ENCODE peak calls at places on chromosomes 5 and 9, in seven cellular contexts. One of them, this sample, is unnamed.

GRCh38 chr5:1063661-1064382 is 48.0 kb downstream of the SLC12A7 start:
- DNase-seq in pancreas: no peak
- DNase-seq in heart right ventricle: peak; percentile 15
- DNase-seq in A549: no peak
- DNase-seq in heart left ventricle: no peak
- DNase-seq in stomach: no peak
- DNase-seq in CD4-positive, CD25-positive, alpha-beta regulatory T cell: no peak
- DNase-seq in this sample: no peak

GRCh38 chr9:127877566-127877998 is at the start of gene AK1:
- DNase-seq in pancreas: peak; percentile 76
- DNase-seq in heart right ventricle: peak; percentile 86
- DNase-seq in A549: no peak
- DNase-seq in heart left ventricle: peak; percentile 88
- DNase-seq in stomach: peak; percentile 80
- DNase-seq in CD4-positive, CD25-positive, alpha-beta regulatory T cell: no peak
- DNase-seq in this sample: peak; percentile 93

GRCh38 chr5:180012316-180012715 is 59.2 kb downstream of the RNF130 start:
- DNase-seq in pancreas: no peak
- DNase-seq in heart right ventricle: no peak
- DNase-seq in A549: no peak
- DNase-seq in heart left ventricle: no peak
- DNase-seq in stomach: no peak
- DNase-seq in CD4-positive, CD25-positive, alpha-beta regulatory T cell: no peak
- DNase-seq in this sample: no peak

GRCh38 chr9:89635816-89636215 is 31.0 kb downstream of the GADD45G start:
- DNase-seq in pancreas: no peak
- DNase-seq in heart right ventricle: no peak
- DNase-seq in A549: no peak
- DNase-seq in heart left ventricle: no peak
- DNase-seq in stomach: no peak
- DNase-seq in CD4-positive, CD25-positive, alpha-beta regulatory T cell: no peak
- DNase-seq in this sample: no peak

GRCh38 chr9:69173891-69174644 is at the start of gene TJP2:
- DNase-seq in pancreas: peak; percentile 56
- DNase-seq in heart right ventricle: peak; percentile 81
- DNase-seq in A549: no peak
- DNase-seq in heart left ventricle: peak; percentile 81
- DNase-seq in stomach: peak; percentile 40
- DNase-seq in CD4-positive, CD25-positive, alpha-beta regulatory T cell: peak; percentile 30
- DNase-seq in this sample: peak; percentile 86

GRCh38 chr5:168734119-168734518 is 155.0 kb upstream of the PANK3 start:
- DNase-seq in pancreas: no peak
- DNase-seq in heart right ventricle: no peak
- DNase-seq in A549: no peak
- DNase-seq in heart left ventricle: no peak
- DNase-seq in stomach: no peak
- DNase-seq in CD4-positive, CD25-positive, alpha-beta regulatory T cell: no peak
- DNase-seq in this sample: no peak

GRCh38 chr5:175654807-175655206 is 3.1 kb upstream of the HRH2 start:
- DNase-seq in pancreas: no peak
- DNase-seq in heart right ventricle: no peak
- DNase-seq in A549: no peak
- DNase-seq in heart left ventricle: no peak
- DNase-seq in stomach: no peak
- DNase-seq in CD4-positive, CD25-positive, alpha-beta regulatory T cell: no peak
- DNase-seq in this sample: no peak

GRCh38 chr9:76394896-76395244 is 644 bp upstream of the RFK start:
- DNase-seq in pancreas: no peak
- DNase-seq in heart right ventricle: peak; percentile 36
- DNase-seq in A549: peak; percentile 74
- DNase-seq in heart left ventricle: peak; percentile 50
- DNase-seq in stomach: peak; percentile 37
- DNase-seq in CD4-positive, CD25-positive, alpha-beta regulatory T cell: no peak
- DNase-seq in this sample: no peak

GRCh38 chr5:63963080-63963735 is 963 bp upstream of the HTR1A start:
- DNase-seq in pancreas: peak; percentile 63
- DNase-seq in heart right ventricle: no peak
- DNase-seq in A549: peak; percentile 28
- DNase-seq in heart left ventricle: peak; percentile 16
- DNase-seq in stomach: no peak
- DNase-seq in CD4-positive, CD25-positive, alpha-beta regulatory T cell: no peak
- DNase-seq in this sample: no peak

GRCh38 chr9:811101-811531 is 30.4 kb upstream of the DMRT1 start:
- DNase-seq in pancreas: no peak
- DNase-seq in heart right ventricle: peak; percentile 21
- DNase-seq in A549: peak; percentile 44
- DNase-seq in heart left ventricle: peak; percentile 7
- DNase-seq in stomach: no peak
- DNase-seq in CD4-positive, CD25-positive, alpha-beta regulatory T cell: no peak
- DNase-seq in this sample: no peak

GRCh38 chr5:142753114-142753764 is 16.9 kb upstream of the ARHGAP26 start:
- DNase-seq in pancreas: peak; percentile 43
- DNase-seq in heart right ventricle: peak; percentile 73
- DNase-seq in A549: no peak
- DNase-seq in heart left ventricle: no peak
- DNase-seq in stomach: peak; percentile 83
- DNase-seq in CD4-positive, CD25-positive, alpha-beta regulatory T cell: no peak
- DNase-seq in this sample: peak; percentile 95

GRCh38 chr5:68225188-68225910 is 9.8 kb downstream of the PIK3R1 start:
- DNase-seq in pancreas: peak; percentile 56
- DNase-seq in heart right ventricle: no peak
- DNase-seq in A549: no peak
- DNase-seq in heart left ventricle: peak; percentile 62
- DNase-seq in stomach: peak; percentile 69
- DNase-seq in CD4-positive, CD25-positive, alpha-beta regulatory T cell: no peak
- DNase-seq in this sample: peak; percentile 82

GRCh38 chr5:106303911-106304310 is 1366.8 kb downstream of the EFNA5 start:
- DNase-seq in pancreas: no peak
- DNase-seq in heart right ventricle: no peak
- DNase-seq in A549: no peak
- DNase-seq in heart left ventricle: no peak
- DNase-seq in stomach: no peak
- DNase-seq in CD4-positive, CD25-positive, alpha-beta regulatory T cell: no peak
- DNase-seq in this sample: no peak

GRCh38 chr9:90857103-90857502 is 55.5 kb downstream of the SYK start:
- DNase-seq in pancreas: no peak
- DNase-seq in heart right ventricle: no peak
- DNase-seq in A549: no peak
- DNase-seq in heart left ventricle: no peak
- DNase-seq in stomach: no peak
- DNase-seq in CD4-positive, CD25-positive, alpha-beta regulatory T cell: no peak
- DNase-seq in this sample: no peak

GRCh38 chr9:90855208-90856000 is 53.8 kb downstream of the SYK start:
- DNase-seq in pancreas: no peak
- DNase-seq in heart right ventricle: no peak
- DNase-seq in A549: no peak
- DNase-seq in heart left ventricle: no peak
- DNase-seq in stomach: no peak
- DNase-seq in CD4-positive, CD25-positive, alpha-beta regulatory T cell: no peak
- DNase-seq in this sample: no peak

GRCh38 chr9:90851444-90851843 is 49.8 kb downstream of the SYK start:
- DNase-seq in pancreas: no peak
- DNase-seq in heart right ventricle: no peak
- DNase-seq in A549: no peak
- DNase-seq in heart left ventricle: no peak
- DNase-seq in stomach: no peak
- DNase-seq in CD4-positive, CD25-positive, alpha-beta regulatory T cell: no peak
- DNase-seq in this sample: no peak

GRCh38 chr9:90854637-90855036 is 53.0 kb downstream of the SYK start:
- DNase-seq in pancreas: no peak
- DNase-seq in heart right ventricle: no peak
- DNase-seq in A549: no peak
- DNase-seq in heart left ventricle: no peak
- DNase-seq in stomach: no peak
- DNase-seq in CD4-positive, CD25-positive, alpha-beta regulatory T cell: no peak
- DNase-seq in this sample: no peak

GRCh38 chr9:90853945-90854344 is 52.3 kb downstream of the SYK start:
- DNase-seq in pancreas: no peak
- DNase-seq in heart right ventricle: no peak
- DNase-seq in A549: no peak
- DNase-seq in heart left ventricle: no peak
- DNase-seq in stomach: no peak
- DNase-seq in CD4-positive, CD25-positive, alpha-beta regulatory T cell: no peak
- DNase-seq in this sample: no peak
- H3K4me1 ChIP-seq in pancreas: no peaks in the 10 kb centered on the region
- H3K4me1 ChIP-seq in heart right ventricle: no peaks in the 10 kb centered on the region
- H3K4me1 ChIP-seq in A549: no peaks in the 10 kb centered on the region
- H3K4me1 ChIP-seq in heart left ventricle: peaks cover 6% of the 10 kb centered on the region
- H3K4me1 ChIP-seq in stomach: no peaks in the 10 kb centered on the region
- H3K4me1 ChIP-seq in CD4-positive, CD25-positive, alpha-beta regulatory T cell: no peaks in the 10 kb centered on the region
- H3K4me1 ChIP-seq in this sample: no peaks in the 10 kb centered on the region

GRCh38 chr5:163409384-163409783 is 28.0 kb upstream of the CCNG1 start:
- DNase-seq in pancreas: no peak
- DNase-seq in heart right ventricle: no peak
- DNase-seq in A549: no peak
- DNase-seq in heart left ventricle: no peak
- DNase-seq in stomach: no peak
- DNase-seq in CD4-positive, CD25-positive, alpha-beta regulatory T cell: no peak
- DNase-seq in this sample: no peak

GRCh38 chr5:163410505-163410904 is 26.9 kb upstream of the CCNG1 start:
- DNase-seq in pancreas: no peak
- DNase-seq in heart right ventricle: no peak
- DNase-seq in A549: no peak
- DNase-seq in heart left ventricle: no peak
- DNase-seq in stomach: no peak
- DNase-seq in CD4-positive, CD25-positive, alpha-beta regulatory T cell: no peak
- DNase-seq in this sample: no peak

GRCh38 chr5:163408311-163408923 is 29.0 kb upstream of the CCNG1 start:
- DNase-seq in pancreas: peak; percentile 56
- DNase-seq in heart right ventricle: peak; percentile 20
- DNase-seq in A549: peak; percentile 50
- DNase-seq in heart left ventricle: peak; percentile 41
- DNase-seq in stomach: peak; percentile 52
- DNase-seq in CD4-positive, CD25-positive, alpha-beta regulatory T cell: peak; percentile 64
- DNase-seq in this sample: peak; percentile 33

GRCh38 chr5:163404364-163404763 is 33.0 kb upstream of the CCNG1 start:
- DNase-seq in pancreas: no peak
- DNase-seq in heart right ventricle: no peak
- DNase-seq in A549: no peak
- DNase-seq in heart left ventricle: no peak
- DNase-seq in stomach: no peak
- DNase-seq in CD4-positive, CD25-positive, alpha-beta regulatory T cell: no peak
- DNase-seq in this sample: no peak

GRCh38 chr5:163407034-163407652 is 30.3 kb upstream of the CCNG1 start:
- DNase-seq in pancreas: no peak
- DNase-seq in heart right ventricle: no peak
- DNase-seq in A549: no peak
- DNase-seq in heart left ventricle: no peak
- DNase-seq in stomach: no peak
- DNase-seq in CD4-positive, CD25-positive, alpha-beta regulatory T cell: no peak
- DNase-seq in this sample: no peak
- H3K27ac ChIP-seq in pancreas: no peak overlapping the region
- H3K27ac ChIP-seq in heart right ventricle: no peak overlapping the region
- H3K27ac ChIP-seq in A549: no peak overlapping the region
- H3K27ac ChIP-seq in heart left ventricle: no peak overlapping the region
- H3K27ac ChIP-seq in stomach: no peak overlapping the region
- H3K27ac ChIP-seq in CD4-positive, CD25-positive, alpha-beta regulatory T cell: no peak overlapping the region
- H3K27ac ChIP-seq in this sample: no peak overlapping the region

DNA sequence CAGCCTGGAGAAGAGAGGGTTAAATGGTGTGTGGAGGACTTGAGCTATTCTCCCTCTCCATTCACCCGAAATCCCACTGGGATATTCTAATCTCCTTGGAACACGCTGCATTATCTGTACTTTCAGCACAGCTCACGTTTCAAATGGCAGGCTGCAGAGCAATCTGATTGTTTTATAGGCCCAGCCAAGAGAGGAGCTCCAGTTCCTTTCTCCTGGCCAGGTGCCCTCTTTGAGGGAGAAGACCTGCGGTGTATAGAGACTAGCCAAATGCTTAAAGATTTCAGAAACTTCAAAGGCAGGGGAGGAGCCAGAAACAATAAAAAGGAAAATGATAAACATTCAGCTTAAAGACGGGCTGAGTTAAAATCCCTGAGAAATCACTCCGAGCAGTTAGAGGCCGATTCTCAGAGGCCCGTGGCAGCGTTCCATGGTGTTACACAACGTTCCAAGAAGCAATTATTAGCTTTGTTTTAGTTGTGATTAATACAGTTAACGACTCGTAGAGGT is 564.0 kb upstream of the KLF4 start:
- DNase-seq in pancreas: peak; percentile 49
- DNase-seq in heart right ventricle: peak; percentile 54
- DNase-seq in A549: no peak
- DNase-seq in heart left ventricle: peak; percentile 29
- DNase-seq in stomach: peak; percentile 73
- DNase-seq in CD4-positive, CD25-positive, alpha-beta regulatory T cell: no peak
- DNase-seq in this sample: peak; percentile 82
- H3K4me1 ChIP-seq in pancreas: peaks cover 5% of the 10 kb centered on the region
- H3K4me1 ChIP-seq in heart right ventricle: peaks cover 20% of the 10 kb centered on the region
- H3K4me1 ChIP-seq in A549: peaks cover 51% of the 10 kb centered on the region
- H3K4me1 ChIP-seq in heart left ventricle: peaks cover 11% of the 10 kb centered on the region
- H3K4me1 ChIP-seq in stomach: peaks cover 63% of the 10 kb centered on the region
- H3K4me1 ChIP-seq in CD4-positive, CD25-positive, alpha-beta regulatory T cell: no peaks in the 10 kb centered on the region
- H3K4me1 ChIP-seq in this sample: peaks cover 8% of the 10 kb centered on the region

DNA sequence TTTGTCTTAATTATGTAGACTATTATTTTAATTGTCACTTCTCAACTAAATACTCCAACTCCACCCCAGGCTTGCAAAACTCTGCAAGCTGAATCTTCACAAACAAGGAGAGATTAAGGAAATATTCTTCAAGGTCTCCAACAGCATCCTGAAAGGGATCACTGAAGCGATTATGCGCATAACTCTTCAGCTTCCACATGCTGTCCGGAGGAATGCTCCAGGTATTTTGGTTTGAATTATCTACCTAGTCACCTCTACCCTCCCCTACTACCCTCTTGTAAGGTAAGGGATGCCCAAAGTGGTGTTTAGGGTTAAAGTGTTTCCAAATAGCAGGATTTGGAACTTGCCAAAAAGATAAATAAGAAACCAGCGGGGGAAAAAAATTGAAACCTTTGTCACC is 11.7 kb downstream of the PTCH1 start:
- DNase-seq in pancreas: no peak
- DNase-seq in heart right ventricle: no peak
- DNase-seq in A549: no peak
- DNase-seq in heart left ventricle: no peak
- DNase-seq in stomach: no peak
- DNase-seq in CD4-positive, CD25-positive, alpha-beta regulatory T cell: no peak
- DNase-seq in this sample: no peak
- H3K27ac ChIP-seq in pancreas: peak overlapping the region; percentile 76
- H3K27ac ChIP-seq in heart right ventricle: peak overlapping the region; percentile 99
- H3K27ac ChIP-seq in A549: peak overlapping the region; percentile 97
- H3K27ac ChIP-seq in heart left ventricle: peak overlapping the region; percentile 98
- H3K27ac ChIP-seq in stomach: no peak overlapping the region
- H3K27ac ChIP-seq in CD4-positive, CD25-positive, alpha-beta regulatory T cell: no peak overlapping the region
- H3K27ac ChIP-seq in this sample: peak overlapping the region; percentile 97

GRCh38 chr5:172160506-172160905 is 27.5 kb downstream of the STK10 start:
- DNase-seq in pancreas: no peak
- DNase-seq in heart right ventricle: no peak
- DNase-seq in A549: no peak
- DNase-seq in heart left ventricle: no peak
- DNase-seq in stomach: no peak
- DNase-seq in CD4-positive, CD25-positive, alpha-beta regulatory T cell: no peak
- DNase-seq in this sample: no peak
- H3K4me1 ChIP-seq in pancreas: no peaks in the 10 kb centered on the region
- H3K4me1 ChIP-seq in heart right ventricle: peaks cover 38% of the 10 kb centered on the region
- H3K4me1 ChIP-seq in A549: no peaks in the 10 kb centered on the region
- H3K4me1 ChIP-seq in heart left ventricle: peaks cover 58% of the 10 kb centered on the region
- H3K4me1 ChIP-seq in stomach: peaks cover 58% of the 10 kb centered on the region
- H3K4me1 ChIP-seq in CD4-positive, CD25-positive, alpha-beta regulatory T cell: peaks cover 58% of the 10 kb centered on the region
- H3K4me1 ChIP-seq in this sample: no peaks in the 10 kb centered on the region